ENCODE peak calls at places on chromosomes 16 and 17, in six cellular contexts. One of them, this sample, is unnamed.

GRCh38 chr17:45009676-45010467 is 41.6 kb downstream of the DCAKD start:
- DNase-seq in hypothalamus: no peak
- DNase-seq in COLO829: no peak
- DNase-seq in AG08396: no peak
- DNase-seq in neural crest cell: no peak
- DNase-seq in heart left ventricle: no peak
- DNase-seq in this sample: no peak

GRCh38 chr17:36614974-36615373 is 13.6 kb downstream of the MRM1 start:
- DNase-seq in hypothalamus: no peak
- DNase-seq in COLO829: no peak
- DNase-seq in AG08396: no peak
- DNase-seq in neural crest cell: no peak
- DNase-seq in heart left ventricle: no peak
- DNase-seq in this sample: no peak

GRCh38 chr17:80408872-80409271 is 6.1 kb upstream of the ENDOV start:
- DNase-seq in hypothalamus: no peak
- DNase-seq in COLO829: no peak
- DNase-seq in AG08396: no peak
- DNase-seq in neural crest cell: no peak
- DNase-seq in heart left ventricle: no peak
- DNase-seq in this sample: peak

GRCh38 chr17:2855063-2855600 is 58.9 kb downstream of the RAP1GAP2 start:
- DNase-seq in hypothalamus: no peak
- DNase-seq in COLO829: no peak
- DNase-seq in AG08396: no peak
- DNase-seq in neural crest cell: no peak
- DNase-seq in heart left ventricle: no peak
- DNase-seq in this sample: no peak

GRCh38 chr17:4893721-4894560 is 5.4 kb upstream of the C17orf107 start:
- DNase-seq in hypothalamus: no peak
- DNase-seq in COLO829: no peak
- DNase-seq in AG08396: no peak
- DNase-seq in neural crest cell: no peak
- DNase-seq in heart left ventricle: no peak
- DNase-seq in this sample: no peak

GRCh38 chr16:72468582-72468981 is 296.6 kb upstream of the PMFBP1 start:
- DNase-seq in hypothalamus: no peak
- DNase-seq in COLO829: no peak
- DNase-seq in AG08396: no peak
- DNase-seq in neural crest cell: no peak
- DNase-seq in heart left ventricle: no peak
- DNase-seq in this sample: no peak

GRCh38 chr17:42578282-42578869 is 847 bp upstream of the PSMC3IP start:
- DNase-seq in hypothalamus: peak
- DNase-seq in COLO829: peak
- DNase-seq in AG08396: peak
- DNase-seq in neural crest cell: peak
- DNase-seq in heart left ventricle: peak
- DNase-seq in this sample: peak

GRCh38 chr16:3026609-3027487 is 3.0 kb downstream of the THOC6 start:
- DNase-seq in hypothalamus: no peak
- DNase-seq in COLO829: no peak
- DNase-seq in AG08396: no peak
- DNase-seq in neural crest cell: no peak
- DNase-seq in heart left ventricle: no peak
- DNase-seq in this sample: no peak

GRCh38 chr17:75094871-75095399 is 7.2 kb downstream of the SLC16A5 start:
- DNase-seq in hypothalamus: no peak
- DNase-seq in COLO829: no peak
- DNase-seq in AG08396: no peak
- DNase-seq in neural crest cell: no peak
- DNase-seq in heart left ventricle: no peak
- DNase-seq in this sample: no peak

GRCh38 chr17:27975146-27976011 is 67.1 kb upstream of the NLK start:
- DNase-seq in hypothalamus: no peak
- DNase-seq in COLO829: peak
- DNase-seq in AG08396: peak
- DNase-seq in neural crest cell: no peak
- DNase-seq in heart left ventricle: no peak
- DNase-seq in this sample: peak

GRCh38 chr17:9519873-9520272 is 55.7 kb downstream of the STX8 start:
- DNase-seq in hypothalamus: no peak
- DNase-seq in COLO829: no peak
- DNase-seq in AG08396: no peak
- DNase-seq in neural crest cell: no peak
- DNase-seq in heart left ventricle: no peak
- DNase-seq in this sample: no peak

GRCh38 chr16:89905511-89906140 is 13.0 kb upstream of the MC1R start:
- DNase-seq in hypothalamus: no peak
- DNase-seq in COLO829: peak
- DNase-seq in AG08396: no peak
- DNase-seq in neural crest cell: no peak
- DNase-seq in heart left ventricle: no peak
- DNase-seq in this sample: no peak